ENCODE peak calls at places on chromosomes 16 and 17, in seven cellular contexts. P, I, F, M, R, J and A are unnamed samples.

GRCh38 chr17:6097005-6097279 is 26.8 kb downstream of the WSCD1 start:
- DNase-seq in P (no peak), I (no peak), F (no peak), M (no peak), R (no peak), J (no peak), A (no peak)

GRCh38 chr17:75822119-75822799 is 21.9 kb downstream of the UNC13D start:
- DNase-seq in P (no peak), I (no peak), F (no peak), M (no peak), R (no peak), J (no peak), A (peak; percentile 71)

GRCh38 chr16:71882505-71883192 is 1.3 kb downstream of the ZNF821 start:
- DNase-seq in P (peak; percentile 87), I (peak; percentile 62), F (peak; percentile 83), M (peak; percentile 72), R (peak; percentile 74), J (peak; percentile 70), A (peak; percentile 77)

GRCh38 chr17:31696184-31696602 is 162.9 kb downstream of the COPRS start:
- DNase-seq in P (no peak), I (no peak), F (peak; percentile 49), M (no peak), R (peak; percentile 50), J (no peak), A (peak; percentile 90)

GRCh38 chr16:70774261-70774660 is 26.7 kb downstream of the VAC14 start:
- DNase-seq in P (no peak), I (no peak), F (no peak), M (no peak), R (no peak), J (no peak), A (no peak)

GRCh38 chr17:40115101-40115436 is 6.7 kb upstream of the MSL1 start:
- DNase-seq in P (no peak), I (no peak), F (no peak), M (no peak), R (no peak), J (no peak), A (no peak)

GRCh38 chr16:11020792-11021440 is 76.6 kb downstream of the CLEC16A start:
- DNase-seq in P (no peak), I (no peak), F (no peak), M (no peak), R (no peak), J (peak; percentile 29), A (peak; percentile 71)

GRCh38 chr16:89118361-89119061 is 24.9 kb downstream of the ACSF3 start:
- DNase-seq in P (no peak), I (no peak), F (no peak), M (no peak), R (peak; percentile 77), J (no peak), A (no peak)

GRCh38 chr16:65576631-65577030 is 454.8 kb upstream of the CDH11 start:
- DNase-seq in P (no peak), I (no peak), F (peak; percentile 78), M (no peak), R (no peak), J (no peak), A (no peak)

GRCh38 chr17:56680676-56681075 is 87.2 kb downstream of the NOG start:
- DNase-seq in P (no peak), I (no peak), F (no peak), M (no peak), R (no peak), J (no peak), A (no peak)

GRCh38 chr16:58045096-58045495 is 19.5 kb downstream of the MMP15 start:
- DNase-seq in P (no peak), I (no peak), F (no peak), M (no peak), R (no peak), J (no peak), A (no peak)

GRCh38 chr17:71189493-71189831 is 931.4 kb upstream of the SOX9 start:
- DNase-seq in P (no peak), I (no peak), F (no peak), M (no peak), R (no peak), J (no peak), A (no peak)

GRCh38 chr17:81687770-81688541 is 4.1 kb downstream of the HGS start:
- DNase-seq in P (no peak), I (no peak), F (no peak), M (no peak), R (no peak), J (no peak), A (peak; percentile 19)

GRCh38 chr17:27882162-27882840 is 10.9 kb downstream of the LYRM9 start:
- DNase-seq in P (no peak), I (no peak), F (no peak), M (no peak), R (no peak), J (no peak), A (no peak)

GRCh38 chr17:7837375-7838290 is 3.6 kb downstream of the KDM6B start:
- DNase-seq in P (no peak), I (no peak), F (no peak), M (no peak), R (peak; percentile 21), J (no peak), A (no peak)

GRCh38 chr16:31351246-31351936 is 3.6 kb upstream of the ITGAX start:
- DNase-seq in P (no peak), I (no peak), F (no peak), M (no peak), R (no peak), J (no peak), A (no peak)

GRCh38 chr16:30659507-30660423 is 1.5 kb downstream of the FBRS start:
- DNase-seq in P (no peak), I (no peak), F (no peak), M (no peak), R (no peak), J (no peak), A (peak; percentile 82)

GRCh38 chr17:35807371-35808144 is 1.7 kb upstream of the TAF15 start:
- DNase-seq in P (no peak), I (no peak), F (no peak), M (no peak), R (no peak), J (no peak), A (no peak)

GRCh38 chr16:13289515-13289914 is 388.1 kb downstream of the SHISA9 start:
- DNase-seq in P (peak; percentile 17), I (no peak), F (no peak), M (no peak), R (no peak), J (no peak), A (no peak)

GRCh38 chr17:60134396-60135159 is 15.2 kb upstream of the CA4 start:
- DNase-seq in P (no peak), I (no peak), F (peak; percentile 17), M (no peak), R (no peak), J (peak; percentile 69), A (peak; percentile 69)
- TF ChIP-seq SIN3A in P (no peak), I (no peak), F (no peak), M (no peak), R (peak; percentile 15), J (no peak), A (no peak)

DNA sequence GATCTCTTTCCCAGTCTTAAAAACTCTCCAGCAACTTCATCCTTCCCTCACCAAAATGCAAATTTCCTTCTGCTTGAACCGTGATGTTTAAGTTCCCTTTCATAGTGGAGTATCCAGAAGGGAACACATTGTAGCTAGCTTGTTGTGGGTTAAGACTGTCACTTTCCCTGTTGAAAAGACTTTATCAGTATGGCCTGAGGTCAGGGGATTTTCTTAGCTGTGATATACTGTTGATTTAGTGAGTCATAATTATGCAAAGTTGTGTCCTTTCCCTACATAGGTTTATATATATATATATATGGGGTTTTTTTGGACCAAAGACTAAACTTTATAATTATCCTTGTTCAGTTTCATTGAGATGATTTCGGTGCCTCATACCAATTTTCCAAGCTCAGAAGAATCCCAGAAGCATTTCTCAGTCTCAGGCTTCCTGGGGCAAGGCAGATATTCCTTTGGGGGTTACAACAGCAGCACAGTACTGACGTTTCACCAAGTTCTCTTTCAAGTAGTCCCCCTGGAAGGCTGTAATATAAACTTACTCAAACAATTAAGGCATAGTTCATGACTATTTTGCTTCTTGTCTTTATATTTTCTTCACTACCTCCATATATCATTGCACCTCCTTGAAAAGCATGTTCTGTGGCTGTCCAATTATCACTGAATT is 35.7 kb downstream of the ESRP2 start:
- DNase-seq in P (no peak), I (no peak), F (no peak), M (no peak), R (no peak), J (no peak), A (no peak)
- TF ChIP-seq SIN3A in P (no peak), I (no peak), F (no peak), M (no peak), R (no peak), J (no peak), A (no peak)

GRCh38 chr16:83937922-83938875 is 14.8 kb upstream of the OSGIN1 start:
- DNase-seq in P (no peak), I (no peak), F (no peak), M (no peak), R (peak; percentile 62), J (no peak), A (no peak)

GRCh38 chr16:83935858-83936255 is 17.2 kb upstream of the OSGIN1 start:
- DNase-seq in P (no peak), I (no peak), F (no peak), M (no peak), R (no peak), J (no peak), A (peak; percentile 55)

GRCh38 chr16:83937267-83937666 is 15.8 kb upstream of the OSGIN1 start:
- DNase-seq in P (no peak), I (no peak), F (no peak), M (no peak), R (no peak), J (no peak), A (no peak)

GRCh38 chr16:83935005-83935857 is 17.8 kb upstream of the OSGIN1 start:
- DNase-seq in P (no peak), I (no peak), F (no peak), M (no peak), R (no peak), J (no peak), A (no peak)

GRCh38 chr16:83936581-83937165 is 16.4 kb upstream of the OSGIN1 start:
- DNase-seq in P (no peak), I (no peak), F (no peak), M (no peak), R (no peak), J (no peak), A (no peak)
- TF ChIP-seq SIN3A in P (no peak), I (no peak), F (no peak), M (no peak), R (no peak), J (no peak), A (no peak)

GRCh38 chr16:56353054-56353921 is 72.1 kb downstream of the AMFR start:
- DNase-seq in P (no peak), I (no peak), F (no peak), M (no peak), R (no peak), J (no peak), A (no peak)

GRCh38 chr16:56354016-56354415 is 71.3 kb downstream of the AMFR start:
- DNase-seq in P (no peak), I (no peak), F (no peak), M (no peak), R (no peak), J (no peak), A (no peak)

GRCh38 chr16:56351481-56351880 is 73.9 kb downstream of the AMFR start:
- DNase-seq in P (no peak), I (no peak), F (no peak), M (no peak), R (no peak), J (no peak), A (no peak)

GRCh38 chr16:56350491-56351405 is 74.6 kb downstream of the AMFR start:
- DNase-seq in P (no peak), I (no peak), F (no peak), M (no peak), R (no peak), J (no peak), A (no peak)

GRCh38 chr16:56352351-56353053 is 72.8 kb downstream of the AMFR start:
- DNase-seq in P (no peak), I (no peak), F (no peak), M (no peak), R (no peak), J (no peak), A (no peak)
- TF ChIP-seq SIN3A in P (no peak), I (no peak), F (no peak), M (no peak), R (no peak), J (no peak), A (no peak)